ENCODE peak calls at places on chromosomes 6 and 20, in five cellular contexts. W is RWPE1, Z is brain microvascular endothelial cell, R is lower lobe of right lung, I is prostate gland. G is an unnamed sample.

GRCh38 chr6:144896876-144897275 is 611.7 kb downstream of the UTRN start:
- DNase-seq in W (no peak), Z (no peak), R (no peak), I (no peak), G (no peak)

GRCh38 chr20:14264869-14265268 is 72.5 kb downstream of the FLRT3 start:
- DNase-seq in W (peak), Z (peak), R (no peak), I (no peak), G (no peak)

GRCh38 chr6:49027644-49028043 is 435.4 kb downstream of the MMUT start:
- DNase-seq in W (no peak), Z (no peak), R (no peak), I (no peak), G (no peak)

GRCh38 chr6:168163096-168163731 is 84.2 kb upstream of the FRMD1 start:
- DNase-seq in W (no peak), Z (peak), R (no peak), I (peak), G (peak)

GRCh38 chr6:30763618-30764489 is 19.5 kb upstream of the IER3 start:
- DNase-seq in W (no peak), Z (peak), R (no peak), I (no peak), G (no peak)

GRCh38 chr6:168157272-168158007 is 78.4 kb upstream of the FRMD1 start:
- DNase-seq in W (peak), Z (peak), R (no peak), I (peak), G (no peak)

GRCh38 chr20:33460711-33461110 is 17.1 kb upstream of the SNTA1 start:
- DNase-seq in W (no peak), Z (no peak), R (no peak), I (no peak), G (no peak)

GRCh38 chr20:62728781-62729300 is 20.2 kb downstream of the NTSR1 start:
- DNase-seq in W (no peak), Z (no peak), R (peak), I (no peak), G (no peak)

GRCh38 chr6:12223383-12223782 is 66.8 kb upstream of the EDN1 start:
- DNase-seq in W (no peak), Z (no peak), R (no peak), I (no peak), G (no peak)

GRCh38 chr6:76803038-76803580 is 660.2 kb downstream of the HTR1B start:
- DNase-seq in W (no peak), Z (no peak), R (no peak), I (no peak), G (no peak)

GRCh38 chr20:1624811-1625690 is 5.2 kb upstream of the SIRPB1 start:
- DNase-seq in W (no peak), Z (no peak), R (no peak), I (no peak), G (no peak)

GRCh38 chr6:119612871-119613515 is 263.4 kb upstream of the MAN1A1 start:
- DNase-seq in W (no peak), Z (no peak), R (no peak), I (no peak), G (no peak)

GRCh38 chr20:25750220-25750764 is 53.6 kb upstream of the ZNF337 start:
- DNase-seq in W (no peak), Z (no peak), R (no peak), I (no peak), G (no peak)

GRCh38 chr20:4102381-4102780 is 87.0 kb upstream of the RNF24 start:
- DNase-seq in W (peak), Z (no peak), R (no peak), I (no peak), G (no peak)

GRCh38 chr6:141107562-141108160 is 1025.1 kb upstream of the GJE1 start:
- DNase-seq in W (peak), Z (peak), R (no peak), I (no peak), G (no peak)

GRCh38 chr20:32017711-32018251 is 7.5 kb downstream of the CCM2L start:
- DNase-seq in W (peak), Z (no peak), R (peak), I (peak), G (no peak)

GRCh38 chr20:37997516-37997915 is 35.7 kb downstream of the TTI1 start:
- DNase-seq in W (no peak), Z (no peak), R (no peak), I (no peak), G (no peak)

GRCh38 chr20:37995856-37996625 is 37.2 kb downstream of the TTI1 start:
- DNase-seq in W (no peak), Z (no peak), R (no peak), I (no peak), G (no peak)

GRCh38 chr20:37992802-37993538 is 40.3 kb downstream of the TTI1 start:
- DNase-seq in W (peak), Z (peak), R (peak), I (peak), G (no peak)

GRCh38 chr20:37991506-37992302 is 41.6 kb downstream of the TTI1 start:
- DNase-seq in W (no peak), Z (no peak), R (no peak), I (no peak), G (no peak)

DNA sequence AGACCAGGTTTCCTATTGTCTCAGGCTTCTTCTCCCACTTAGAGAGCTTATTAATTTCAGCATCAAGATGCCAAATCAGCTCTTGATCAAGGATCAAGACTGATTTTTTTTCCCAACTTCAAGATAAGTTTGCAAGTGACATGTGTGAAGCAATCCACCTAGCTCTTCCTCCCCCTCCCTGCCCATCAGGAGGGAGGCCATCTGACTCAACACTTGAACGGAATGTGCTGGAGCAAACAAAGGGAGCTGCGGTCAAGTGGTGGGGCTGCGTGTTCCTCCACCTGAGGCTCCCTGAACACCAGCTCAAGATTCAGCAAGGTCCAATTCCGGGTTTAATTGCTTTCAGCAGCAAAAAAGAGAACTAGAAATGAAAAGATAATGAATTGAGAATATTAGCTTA is 38.7 kb downstream of the TTI1 start:
- DNase-seq in W (peak), Z (peak), R (peak), I (peak), G (no peak)
- H3K27ac ChIP-seq in W (peak), Z (no peak), R (peak), I (no peak), G (no peak)

GRCh38 chr20:37577972-37578371 is 50.3 kb upstream of the BLCAP start:
- DNase-seq in W (no peak), Z (no peak), R (no peak), I (no peak), G (no peak)

GRCh38 chr20:37576911-37577310 is 49.2 kb upstream of the BLCAP start:
- DNase-seq in W (no peak), Z (no peak), R (no peak), I (no peak), G (no peak)

GRCh38 chr20:37581246-37581645 is 53.6 kb upstream of the BLCAP start:
- DNase-seq in W (no peak), Z (no peak), R (no peak), I (no peak), G (no peak)

GRCh38 chr20:37580069-37580468 is 52.4 kb upstream of the BLCAP start:
- DNase-seq in W (no peak), Z (no peak), R (no peak), I (no peak), G (no peak)

GRCh38 chr20:37579091-37579490 is 51.4 kb upstream of the BLCAP start:
- DNase-seq in W (no peak), Z (no peak), R (no peak), I (no peak), G (no peak)
- H3K27ac ChIP-seq in W (no peak), Z (no peak), R (no peak), I (no peak), G (no peak)

GRCh38 chr20:23454816-23455215 is 2.1 kb upstream of the CST11 start:
- DNase-seq in W (no peak), Z (no peak), R (no peak), I (no peak), G (no peak)

GRCh38 chr20:23456416-23456815 is 3.7 kb upstream of the CST11 start:
- DNase-seq in W (no peak), Z (no peak), R (no peak), I (no peak), G (no peak)

GRCh38 chr20:23455641-23456040 is 3.0 kb upstream of the CST11 start:
- DNase-seq in W (no peak), Z (no peak), R (no peak), I (no peak), G (no peak)

GRCh38 chr20:23459431-23460112 is 6.9 kb upstream of the CST11 start:
- DNase-seq in W (no peak), Z (no peak), R (no peak), I (no peak), G (no peak)

DNA sequence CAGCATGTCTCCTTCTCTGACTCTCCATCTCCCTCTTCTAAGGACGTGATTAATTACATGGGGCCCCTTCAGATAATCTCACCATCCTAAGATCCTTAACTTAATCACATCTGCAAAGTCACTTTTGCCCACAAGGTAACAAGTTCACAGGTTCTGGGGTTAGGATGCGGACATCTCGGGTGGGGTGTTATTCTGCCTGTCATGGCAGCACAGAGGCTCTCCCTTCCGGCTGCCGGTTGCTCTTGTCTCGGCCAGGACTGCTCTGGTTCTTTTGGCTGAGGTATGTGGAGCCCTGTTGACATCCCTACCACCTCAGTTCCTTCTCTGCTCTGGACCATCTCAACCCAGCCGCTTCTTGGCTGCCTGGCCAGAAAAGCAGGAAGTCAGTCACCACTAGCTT is 4.2 kb upstream of the CST11 start:
- DNase-seq in W (no peak), Z (no peak), R (no peak), I (no peak), G (no peak)
- H3K27ac ChIP-seq in W (no peak), Z (no peak), R (no peak), I (no peak), G (no peak)

GRCh38 chr6:73731285-73731684 is 35.3 kb downstream of the CD109 start:
- DNase-seq in W (no peak), Z (no peak), R (no peak), I (no peak), G (no peak)

GRCh38 chr6:73732845-73733675 is 37.1 kb downstream of the CD109 start:
- DNase-seq in W (peak), Z (peak), R (peak), I (peak), G (no peak)

GRCh38 chr6:73734843-73735453 is 38.9 kb downstream of the CD109 start:
- DNase-seq in W (no peak), Z (no peak), R (no peak), I (no peak), G (no peak)

GRCh38 chr6:73738367-73739028 is 42.5 kb downstream of the CD109 start:
- DNase-seq in W (no peak), Z (no peak), R (no peak), I (no peak), G (no peak)

DNA sequence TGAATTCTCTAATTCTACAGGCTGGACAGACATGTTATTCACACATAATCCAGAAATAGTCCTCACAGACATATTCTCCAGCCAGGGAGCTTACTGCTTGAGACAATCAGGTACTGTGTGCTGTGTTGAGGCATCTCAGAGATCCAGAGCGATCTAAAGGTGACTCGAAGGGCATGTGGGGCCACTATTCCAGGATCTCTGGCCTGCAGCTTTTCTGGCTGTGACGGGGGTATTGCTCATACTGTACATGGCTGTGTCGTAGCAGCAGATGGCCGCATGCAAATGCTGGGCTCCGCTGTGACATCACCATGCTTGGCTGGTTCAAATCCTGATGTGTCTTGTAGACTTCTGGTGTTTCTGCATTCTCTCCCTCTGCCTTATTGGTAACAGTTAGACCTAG is 37.8 kb downstream of the CD109 start:
- DNase-seq in W (no peak), Z (no peak), R (no peak), I (no peak), G (no peak)
- H3K27ac ChIP-seq in W (no peak), Z (no peak), R (no peak), I (no peak), G (no peak)